ENCODE peak calls at places on chromosomes 3 and 15, in four cellular contexts. One of them, this sample, is unnamed.

GRCh38 chr15:66706225-66706732 is 4.2 kb downstream of the SMAD6 start:
- DNase-seq in AG09309: no peak
- DNase-seq in H7: peak; percentile 74
- DNase-seq in BE2C: peak; percentile 87
- DNase-seq in this sample: no peak

GRCh38 chr3:11601446-11602241 is 42.1 kb downstream of the VGLL4 start:
- DNase-seq in AG09309: no peak
- DNase-seq in H7: peak; percentile 59
- DNase-seq in BE2C: no peak
- DNase-seq in this sample: no peak

GRCh38 chr3:186002884-186003472 is 65.2 kb upstream of the TRA2B start:
- DNase-seq in AG09309: no peak
- DNase-seq in H7: peak; percentile 49
- DNase-seq in BE2C: no peak
- DNase-seq in this sample: peak; percentile 38

GRCh38 chr15:67914537-67915373 is 74.9 kb upstream of the RNU6-1 start:
- DNase-seq in AG09309: no peak
- DNase-seq in H7: peak; percentile 58
- DNase-seq in BE2C: no peak
- DNase-seq in this sample: peak; percentile 15

GRCh38 chr15:78167227-78167888 is 18.2 kb downstream of the IDH3A start:
- DNase-seq in AG09309: no peak
- DNase-seq in H7: no peak
- DNase-seq in BE2C: no peak
- DNase-seq in this sample: no peak

GRCh38 chr3:8625991-8626390 is 18.6 kb downstream of the SSUH2 start:
- DNase-seq in AG09309: no peak
- DNase-seq in H7: no peak
- DNase-seq in BE2C: no peak
- DNase-seq in this sample: no peak

GRCh38 chr3:127071597-127072001 is 88.7 kb downstream of the PLXNA1 start:
- DNase-seq in AG09309: no peak
- DNase-seq in H7: no peak
- DNase-seq in BE2C: no peak
- DNase-seq in this sample: no peak

GRCh38 chr15:92937880-92938279 is 37.8 kb downstream of the CHD2 start:
- DNase-seq in AG09309: no peak
- DNase-seq in H7: no peak
- DNase-seq in BE2C: no peak
- DNase-seq in this sample: no peak

GRCh38 chr3:45198264-45199260 is 27.5 kb downstream of the TMEM158 start:
- DNase-seq in AG09309: no peak
- DNase-seq in H7: no peak
- DNase-seq in BE2C: no peak
- DNase-seq in this sample: no peak

GRCh38 chr3:69250014-69250413 is 127.6 kb upstream of the LMOD3 start:
- DNase-seq in AG09309: peak; percentile 18
- DNase-seq in H7: peak; percentile 63
- DNase-seq in BE2C: no peak
- DNase-seq in this sample: no peak

GRCh38 chr15:98689431-98689861 is 41.1 kb downstream of the IGF1R start:
- DNase-seq in AG09309: no peak
- DNase-seq in H7: no peak
- DNase-seq in BE2C: peak; percentile 61
- DNase-seq in this sample: no peak

GRCh38 chr15:73989001-73989798 is 2.9 kb downstream of the STOML1 start:
- DNase-seq in AG09309: no peak
- DNase-seq in H7: no peak
- DNase-seq in BE2C: no peak
- DNase-seq in this sample: peak; percentile 54

GRCh38 chr3:59913645-59914044 is 863.8 kb upstream of the CFAP20DC start:
- DNase-seq in AG09309: no peak
- DNase-seq in H7: no peak
- DNase-seq in BE2C: no peak
- DNase-seq in this sample: no peak

GRCh38 chr3:156628095-156628690 is 46.2 kb upstream of the TIPARP start:
- DNase-seq in AG09309: no peak
- DNase-seq in H7: no peak
- DNase-seq in BE2C: no peak
- DNase-seq in this sample: no peak

GRCh38 chr3:124764746-124765145 is 34.5 kb downstream of the UMPS start:
- DNase-seq in AG09309: no peak
- DNase-seq in H7: no peak
- DNase-seq in BE2C: no peak
- DNase-seq in this sample: no peak

GRCh38 chr3:23455084-23455483 is 252.0 kb downstream of the UBE2E2 start:
- DNase-seq in AG09309: peak; percentile 69
- DNase-seq in H7: no peak
- DNase-seq in BE2C: no peak
- DNase-seq in this sample: peak; percentile 49

GRCh38 chr3:124034016-124034808 is 42.3 kb upstream of the ROPN1 start:
- DNase-seq in AG09309: no peak
- DNase-seq in H7: peak; percentile 86
- DNase-seq in BE2C: peak; percentile 39
- DNase-seq in this sample: no peak

GRCh38 chr15:74134387-74135027 is 4.1 kb downstream of the ISLR2 start:
- DNase-seq in AG09309: no peak
- DNase-seq in H7: peak; percentile 91
- DNase-seq in BE2C: no peak
- DNase-seq in this sample: no peak

GRCh38 chr15:72227720-72228119 is 3.3 kb downstream of the PKM start:
- DNase-seq in AG09309: no peak
- DNase-seq in H7: no peak
- DNase-seq in BE2C: no peak
- DNase-seq in this sample: no peak

GRCh38 chr15:55897560-55898336 is 95.7 kb downstream of the NEDD4 start:
- DNase-seq in AG09309: no peak
- DNase-seq in H7: peak; percentile 66
- DNase-seq in BE2C: peak; percentile 69
- DNase-seq in this sample: peak; percentile 56

GRCh38 chr3:107846282-107846852 is 244.5 kb downstream of the CD47 start:
- DNase-seq in AG09309: peak; percentile 4
- DNase-seq in H7: peak; percentile 78
- DNase-seq in BE2C: peak; percentile 20
- DNase-seq in this sample: peak; percentile 22
- H3K4me3 ChIP-seq in AG09309: no peak overlapping the region
- H3K4me3 ChIP-seq in H7: no peak overlapping the region
- H3K4me3 ChIP-seq in BE2C: no peak overlapping the region
- H3K4me3 ChIP-seq in this sample: no peak overlapping the region

GRCh38 chr15:100681335-100681746 is 79.0 kb downstream of the ASB7 start:
- DNase-seq in AG09309: no peak
- DNase-seq in H7: no peak
- DNase-seq in BE2C: no peak
- DNase-seq in this sample: no peak
- H3K4me3 ChIP-seq in AG09309: no peak overlapping the region
- H3K4me3 ChIP-seq in H7: no peak overlapping the region
- H3K4me3 ChIP-seq in BE2C: no peak overlapping the region
- H3K4me3 ChIP-seq in this sample: no peak overlapping the region

DNA sequence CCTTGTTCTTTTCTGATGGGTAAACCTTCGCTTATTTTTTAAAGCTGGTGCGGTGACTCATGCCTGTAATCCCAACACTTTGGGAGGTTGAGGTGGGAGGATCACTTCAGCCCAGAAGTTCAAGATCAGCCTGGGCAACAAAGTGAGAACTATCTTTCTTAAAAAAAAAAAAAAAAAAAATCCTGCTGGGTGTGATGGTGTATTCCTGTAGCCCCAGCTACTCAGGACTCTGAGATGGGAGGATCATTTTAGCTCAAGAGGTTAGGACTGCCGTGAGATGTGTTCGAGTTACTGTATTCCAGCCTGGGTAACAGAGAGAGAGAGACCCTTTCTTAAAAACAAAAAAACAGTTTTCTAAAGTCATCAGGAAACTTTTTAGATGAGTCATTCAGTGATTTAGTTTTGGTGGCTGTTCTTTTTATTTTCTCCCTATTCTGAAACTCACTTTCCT is 37.7 kb downstream of the SLMAP start:
- DNase-seq in AG09309: no peak
- DNase-seq in H7: no peak
- DNase-seq in BE2C: no peak
- DNase-seq in this sample: no peak
- H3K4me3 ChIP-seq in AG09309: no peak overlapping the region
- H3K4me3 ChIP-seq in H7: no peak overlapping the region
- H3K4me3 ChIP-seq in BE2C: no peak overlapping the region
- H3K4me3 ChIP-seq in this sample: no peak overlapping the region

DNA sequence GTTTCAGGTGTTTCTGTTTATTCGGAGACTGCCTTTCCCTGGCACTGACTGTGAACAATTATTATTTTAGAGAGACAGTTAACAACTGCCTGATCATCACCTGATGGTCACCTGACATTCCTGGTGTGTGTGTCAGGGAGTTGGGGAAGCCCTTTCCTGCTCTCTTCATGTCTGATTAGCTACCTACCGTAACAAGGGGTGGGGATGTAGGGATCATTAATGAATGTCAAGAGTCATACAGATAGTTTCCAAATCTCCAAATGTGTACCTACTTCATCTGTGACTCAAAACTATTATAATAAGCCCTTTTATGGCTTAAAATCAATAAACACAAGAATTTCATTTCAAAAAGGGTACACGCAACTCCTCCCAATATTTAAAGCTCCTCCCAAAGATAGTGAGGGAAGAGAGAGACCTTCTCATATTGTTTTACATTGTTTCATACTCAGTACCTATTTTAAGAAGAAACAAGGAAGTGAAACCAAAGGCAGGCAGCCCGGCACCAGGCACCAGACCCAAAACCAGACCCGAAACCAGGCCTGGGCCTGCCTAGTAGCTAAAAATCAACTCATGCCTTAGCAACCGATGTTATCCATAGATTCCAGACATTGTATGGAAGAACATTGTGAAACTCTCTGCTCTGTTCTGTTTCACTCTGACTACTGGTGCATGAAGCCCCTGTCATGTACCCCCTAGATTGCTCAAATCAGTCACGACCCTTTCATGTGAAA is 844.9 kb upstream of the ALCAM start:
- DNase-seq in AG09309: no peak
- DNase-seq in H7: no peak
- DNase-seq in BE2C: peak; percentile 38
- DNase-seq in this sample: no peak
- H3K4me3 ChIP-seq in AG09309: no peak overlapping the region
- H3K4me3 ChIP-seq in H7: no peak overlapping the region
- H3K4me3 ChIP-seq in BE2C: no peak overlapping the region
- H3K4me3 ChIP-seq in this sample: no peak overlapping the region

GRCh38 chr3:151371531-151371930 is 13.0 kb downstream of the P2RY12 start:
- DNase-seq in AG09309: no peak
- DNase-seq in H7: no peak
- DNase-seq in BE2C: no peak
- DNase-seq in this sample: no peak
- H3K4me3 ChIP-seq in AG09309: no peak overlapping the region
- H3K4me3 ChIP-seq in H7: no peak overlapping the region
- H3K4me3 ChIP-seq in BE2C: no peak overlapping the region
- H3K4me3 ChIP-seq in this sample: no peak overlapping the region

DNA sequence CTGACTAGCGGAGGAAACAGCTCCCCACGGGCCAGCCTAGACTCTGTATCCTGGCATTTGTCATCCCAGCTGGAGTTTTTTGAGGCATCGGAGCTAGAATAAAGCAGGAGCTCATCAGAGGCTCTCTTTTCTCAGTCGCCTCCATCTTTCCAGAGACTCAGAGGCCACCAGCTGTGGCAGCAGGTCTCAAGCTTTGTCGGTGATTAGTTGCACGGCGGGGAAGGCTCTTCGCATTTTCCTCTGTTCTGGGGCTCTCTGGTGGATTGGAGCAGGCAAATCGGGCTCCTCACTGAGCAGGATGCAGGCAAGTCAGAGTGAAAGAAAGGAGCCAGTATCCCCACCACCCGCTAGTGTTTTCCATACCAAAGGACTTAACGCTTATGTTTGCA is 126.9 kb downstream of the PTPRG start:
- DNase-seq in AG09309: no peak
- DNase-seq in H7: no peak
- DNase-seq in BE2C: no peak
- DNase-seq in this sample: no peak
- H3K4me3 ChIP-seq in AG09309: no peak overlapping the region
- H3K4me3 ChIP-seq in H7: no peak overlapping the region
- H3K4me3 ChIP-seq in BE2C: no peak overlapping the region
- H3K4me3 ChIP-seq in this sample: no peak overlapping the region

DNA sequence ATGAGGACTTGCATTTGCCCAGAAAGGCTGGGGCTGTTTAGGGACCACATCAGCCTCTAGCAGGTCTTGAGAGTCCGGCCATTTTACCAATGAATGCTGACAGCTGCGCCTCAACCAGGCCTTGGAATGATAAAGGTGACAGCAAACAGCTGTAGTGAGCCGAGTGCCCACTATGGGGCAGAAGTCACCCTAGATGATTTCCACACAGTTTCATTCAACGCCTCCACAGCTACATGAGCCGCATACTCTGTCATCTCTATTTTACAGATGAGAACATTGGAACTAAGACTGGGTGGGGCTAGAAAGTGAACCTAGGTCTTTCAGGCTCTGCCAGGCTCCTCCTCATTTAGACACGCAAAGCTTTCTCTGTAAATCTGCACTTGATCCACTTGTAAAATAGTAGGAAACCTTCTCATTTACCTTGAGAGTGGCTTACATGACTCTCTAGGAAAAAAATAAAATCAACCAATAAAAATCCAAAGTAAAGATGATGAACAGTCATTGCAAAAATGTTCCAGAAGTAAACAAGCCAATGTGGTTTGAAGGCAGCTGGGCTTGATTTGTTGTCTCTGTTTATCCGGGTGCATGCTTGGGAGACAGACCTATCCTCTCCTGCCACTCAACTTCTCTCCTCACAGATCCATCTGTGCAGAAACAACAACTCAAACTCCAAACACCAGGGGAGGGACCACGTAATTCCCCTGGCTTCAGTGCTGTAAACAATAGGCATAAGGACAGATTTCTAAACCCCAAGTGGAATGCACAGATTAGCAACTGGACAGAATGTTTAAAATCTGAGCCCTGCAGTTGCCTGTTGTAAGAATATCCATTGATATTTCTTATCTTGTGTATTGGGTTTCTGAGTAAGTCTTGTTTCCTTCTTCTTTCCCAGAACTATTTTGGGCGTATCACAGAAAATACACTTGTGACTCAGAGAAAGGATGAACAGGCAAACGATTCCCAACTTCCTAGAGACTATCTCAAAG is 31.5 kb upstream of the LDHAL6B start:
- DNase-seq in AG09309: peak; percentile 28
- DNase-seq in H7: peak; percentile 80
- DNase-seq in BE2C: peak; percentile 52
- DNase-seq in this sample: peak; percentile 56
- H3K4me3 ChIP-seq in AG09309: no peak overlapping the region
- H3K4me3 ChIP-seq in H7: no peak overlapping the region
- H3K4me3 ChIP-seq in BE2C: no peak overlapping the region
- H3K4me3 ChIP-seq in this sample: no peak overlapping the region

GRCh38 chr15:88725305-88726220 is 77.7 kb upstream of the ACAN start:
- DNase-seq in AG09309: no peak
- DNase-seq in H7: no peak
- DNase-seq in BE2C: no peak
- DNase-seq in this sample: no peak
- H3K4me3 ChIP-seq in AG09309: no peak overlapping the region
- H3K4me3 ChIP-seq in H7: no peak overlapping the region
- H3K4me3 ChIP-seq in BE2C: no peak overlapping the region
- H3K4me3 ChIP-seq in this sample: no peak overlapping the region